ENCODE peak calls at places on chromosomes 4 and X, in eight cellular contexts. One of them, this sample, is unnamed.
A peak's percentile ranks its signal among the peaks of the same experiment; 100 is the strongest.

GRCh38 chr4:107826427-107826980 is 1.8 kb downstream of the SGMS2 start:
- DNase-seq in mesenchymal stem cell: no peak
- DNase-seq in fibroblast of lung: no peak
- DNase-seq in NCI-H510A: no peak
- DNase-seq in skeletal muscle cell: no peak
- DNase-seq in mesendoderm: no peak
- DNase-seq in activated CD4-positive, CD25-positive, alpha-beta regulatory T cell treated with anti-CD3 and anti-CD28 coated beads, Interleukin-2, amount 50 U/mL, for 72 hours: no peak
- DNase-seq in nephron progenitor cell: no peak
- DNase-seq in this sample: no peak

GRCh38 chr4:108922191-108922590 is 159.3 kb upstream of the ETNPPL start:
- DNase-seq in mesenchymal stem cell: no peak
- DNase-seq in fibroblast of lung: no peak
- DNase-seq in NCI-H510A: no peak
- DNase-seq in skeletal muscle cell: no peak
- DNase-seq in mesendoderm: no peak
- DNase-seq in activated CD4-positive, CD25-positive, alpha-beta regulatory T cell treated with anti-CD3 and anti-CD28 coated beads, Interleukin-2, amount 50 U/mL, for 72 hours: no peak
- DNase-seq in nephron progenitor cell: no peak
- DNase-seq in this sample: no peak

GRCh38 chr4:20723019-20723418 is 22.8 kb downstream of the PACRGL start:
- DNase-seq in mesenchymal stem cell: no peak
- DNase-seq in fibroblast of lung: no peak
- DNase-seq in NCI-H510A: no peak
- DNase-seq in skeletal muscle cell: no peak
- DNase-seq in mesendoderm: no peak
- DNase-seq in activated CD4-positive, CD25-positive, alpha-beta regulatory T cell treated with anti-CD3 and anti-CD28 coated beads, Interleukin-2, amount 50 U/mL, for 72 hours: no peak
- DNase-seq in nephron progenitor cell: no peak
- DNase-seq in this sample: peak; percentile 28

GRCh38 chrX:13747836-13748235 is 13.3 kb downstream of the OFD1 start:
- DNase-seq in mesenchymal stem cell: peak; percentile 63
- DNase-seq in fibroblast of lung: peak; percentile 81
- DNase-seq in NCI-H510A: no peak
- DNase-seq in skeletal muscle cell: no peak
- DNase-seq in mesendoderm: peak; percentile 51
- DNase-seq in activated CD4-positive, CD25-positive, alpha-beta regulatory T cell treated with anti-CD3 and anti-CD28 coated beads, Interleukin-2, amount 50 U/mL, for 72 hours: no peak
- DNase-seq in nephron progenitor cell: no peak
- DNase-seq in this sample: peak; percentile 51

GRCh38 chr4:25100156-25100555 is 60.1 kb downstream of the SEPSECS start:
- DNase-seq in mesenchymal stem cell: no peak
- DNase-seq in fibroblast of lung: peak; percentile 15
- DNase-seq in NCI-H510A: no peak
- DNase-seq in skeletal muscle cell: no peak
- DNase-seq in mesendoderm: no peak
- DNase-seq in activated CD4-positive, CD25-positive, alpha-beta regulatory T cell treated with anti-CD3 and anti-CD28 coated beads, Interleukin-2, amount 50 U/mL, for 72 hours: no peak
- DNase-seq in nephron progenitor cell: no peak
- DNase-seq in this sample: no peak

GRCh38 chr4:161522031-161522430 is 641.8 kb downstream of the FSTL5 start:
- DNase-seq in mesenchymal stem cell: no peak
- DNase-seq in fibroblast of lung: peak; percentile 12
- DNase-seq in NCI-H510A: peak; percentile 22
- DNase-seq in skeletal muscle cell: peak; percentile 69
- DNase-seq in mesendoderm: no peak
- DNase-seq in activated CD4-positive, CD25-positive, alpha-beta regulatory T cell treated with anti-CD3 and anti-CD28 coated beads, Interleukin-2, amount 50 U/mL, for 72 hours: no peak
- DNase-seq in nephron progenitor cell: no peak
- DNase-seq in this sample: no peak

GRCh38 chr4:95571577-95571976 is 22.8 kb upstream of the UNC5C start:
- DNase-seq in mesenchymal stem cell: no peak
- DNase-seq in fibroblast of lung: no peak
- DNase-seq in NCI-H510A: no peak
- DNase-seq in skeletal muscle cell: no peak
- DNase-seq in mesendoderm: no peak
- DNase-seq in activated CD4-positive, CD25-positive, alpha-beta regulatory T cell treated with anti-CD3 and anti-CD28 coated beads, Interleukin-2, amount 50 U/mL, for 72 hours: no peak
- DNase-seq in nephron progenitor cell: no peak
- DNase-seq in this sample: no peak

GRCh38 chrX:48736303-48736702 is 25.2 kb upstream of the GLOD5 start:
- DNase-seq in mesenchymal stem cell: no peak
- DNase-seq in fibroblast of lung: no peak
- DNase-seq in NCI-H510A: no peak
- DNase-seq in skeletal muscle cell: no peak
- DNase-seq in mesendoderm: no peak
- DNase-seq in activated CD4-positive, CD25-positive, alpha-beta regulatory T cell treated with anti-CD3 and anti-CD28 coated beads, Interleukin-2, amount 50 U/mL, for 72 hours: no peak
- DNase-seq in nephron progenitor cell: no peak
- DNase-seq in this sample: no peak

GRCh38 chr4:159505275-159505975 is 402.5 kb downstream of the RAPGEF2 start:
- DNase-seq in mesenchymal stem cell: no peak
- DNase-seq in fibroblast of lung: no peak
- DNase-seq in NCI-H510A: no peak
- DNase-seq in skeletal muscle cell: no peak
- DNase-seq in mesendoderm: peak; percentile 42
- DNase-seq in activated CD4-positive, CD25-positive, alpha-beta regulatory T cell treated with anti-CD3 and anti-CD28 coated beads, Interleukin-2, amount 50 U/mL, for 72 hours: no peak
- DNase-seq in nephron progenitor cell: no peak
- DNase-seq in this sample: no peak

GRCh38 chr4:37802068-37802666 is 24.3 kb upstream of the PGM2 start:
- DNase-seq in mesenchymal stem cell: peak; percentile 55
- DNase-seq in fibroblast of lung: peak; percentile 80
- DNase-seq in NCI-H510A: peak; percentile 41
- DNase-seq in skeletal muscle cell: no peak
- DNase-seq in mesendoderm: peak; percentile 84
- DNase-seq in activated CD4-positive, CD25-positive, alpha-beta regulatory T cell treated with anti-CD3 and anti-CD28 coated beads, Interleukin-2, amount 50 U/mL, for 72 hours: no peak
- DNase-seq in nephron progenitor cell: peak; percentile 34
- DNase-seq in this sample: peak; percentile 75

GRCh38 chr4:181509073-181509472 is 734.1 kb upstream of the TENM3 start:
- DNase-seq in mesenchymal stem cell: no peak
- DNase-seq in fibroblast of lung: no peak
- DNase-seq in NCI-H510A: no peak
- DNase-seq in skeletal muscle cell: no peak
- DNase-seq in mesendoderm: no peak
- DNase-seq in activated CD4-positive, CD25-positive, alpha-beta regulatory T cell treated with anti-CD3 and anti-CD28 coated beads, Interleukin-2, amount 50 U/mL, for 72 hours: no peak
- DNase-seq in nephron progenitor cell: no peak
- DNase-seq in this sample: no peak

GRCh38 chrX:67780694-67781109 is 236.9 kb downstream of the AR start:
- DNase-seq in mesenchymal stem cell: peak; percentile 96
- DNase-seq in fibroblast of lung: peak; percentile 93
- DNase-seq in NCI-H510A: no peak
- DNase-seq in skeletal muscle cell: peak; percentile 87
- DNase-seq in mesendoderm: peak; percentile 72
- DNase-seq in activated CD4-positive, CD25-positive, alpha-beta regulatory T cell treated with anti-CD3 and anti-CD28 coated beads, Interleukin-2, amount 50 U/mL, for 72 hours: no peak
- DNase-seq in nephron progenitor cell: no peak
- DNase-seq in this sample: peak; percentile 97